ENCODE peak calls at places on chromosomes 6 and 20, in eight cellular contexts. C is sigmoid colon, J is GM12892, H is H1, R is HCT116, Y is spleen, K is vagina, L is breast epithelium. V is an unnamed sample.

GRCh38 chr6:139490482-139490881 is 116.0 kb upstream of the CITED2 start:
- DNase-seq in C (no peak), L (no peak), K (no peak), Y (no peak), J (no peak), H (no peak), R (no peak), V (no peak)

GRCh38 chr6:18978330-18979128 is 591.4 kb downstream of the RNF144B start:
- DNase-seq in H (no peak), L (no peak), R (no peak), J (no peak), Y (no peak), K (no peak), C (no peak), V (peak; percentile 11)

GRCh38 chr6:129748901-129749748 is 39.1 kb upstream of the ARHGAP18 start:
- DNase-seq in J (no peak), C (no peak), R (peak; percentile 86), K (no peak), H (no peak), Y (no peak), L (no peak), V (no peak)

GRCh38 chr6:70673054-70673453 is 5.4 kb downstream of the SMAP1 start:
- DNase-seq in Y (no peak), H (no peak), L (no peak), R (no peak), C (no peak), K (no peak), J (no peak), V (no peak)

GRCh38 chr6:33993091-33993490 is 152.8 kb downstream of the GRM4 start:
- DNase-seq in L (no peak), J (no peak), H (peak; percentile 41), C (no peak), K (no peak), Y (no peak), R (no peak), V (no peak)

GRCh38 chr6:86856937-86857563 is 80.3 kb upstream of the HTR1E start:
- DNase-seq in R (peak; percentile 31), C (no peak), K (no peak), H (peak; percentile 56), J (no peak), Y (no peak), L (no peak), V (peak; percentile 37)

GRCh38 chr20:59723607-59724456 is 119.5 kb downstream of the PHACTR3 start:
- DNase-seq in R (no peak), J (no peak), H (no peak), Y (no peak), K (peak; percentile 62), C (no peak), L (no peak), V (no peak)

GRCh38 chr6:112990971-112991370 is 643.8 kb downstream of the RFPL4B start:
- DNase-seq in J (no peak), H (no peak), K (no peak), Y (no peak), C (no peak), R (no peak), L (no peak), V (no peak)

GRCh38 chr20:46028772-46029371 is at the start of gene SLC12A5:
- DNase-seq in Y (no peak), J (no peak), K (no peak), R (no peak), L (no peak), C (no peak), H (no peak), V (no peak)

GRCh38 chr6:47221565-47221964 is 88.1 kb downstream of the TNFRSF21 start:
- DNase-seq in L (no peak), J (no peak), Y (no peak), K (no peak), C (no peak), R (no peak), H (peak; percentile 70), V (no peak)

GRCh38 chr6:53752856-53753255 is 41.9 kb upstream of the LRRC1 start:
- DNase-seq in L (no peak), C (no peak), J (no peak), K (no peak), Y (no peak), H (no peak), R (no peak), V (no peak)

GRCh38 chr20:61120595-61121515 is 131.2 kb upstream of the CDH4 start:
- DNase-seq in R (no peak), H (peak; percentile 64), Y (no peak), J (no peak), C (no peak), L (peak; percentile 32), K (no peak), V (peak; percentile 26)

GRCh38 chr20:63976980-63977391 is 2.5 kb downstream of the SAMD10 start:
- DNase-seq in L (peak; percentile 16), J (no peak), C (peak; percentile 57), H (no peak), Y (peak; percentile 79), R (no peak), K (no peak), V (no peak)

GRCh38 chr20:63977392-63978276 is 1.8 kb downstream of the SAMD10 start:
- DNase-seq in C (peak; percentile 66), J (no peak), L (no peak), Y (peak; percentile 79), H (no peak), R (no peak), K (no peak), V (no peak)

GRCh38 chr20:63979221-63979548 is 257 bp downstream of the SAMD10 start:
- DNase-seq in C (no peak), J (no peak), K (no peak), L (no peak), H (no peak), R (no peak), Y (no peak), V (no peak)

GRCh38 chr20:63979549-63980316 is at the start of gene SAMD10:
- DNase-seq in C (no peak), J (peak; percentile 73), H (peak; percentile 66), K (no peak), L (no peak), R (no peak), Y (peak; percentile 91), V (no peak)

GRCh38 chr20:63978319-63979220 is 872 bp downstream of the SAMD10 start:
- DNase-seq in L (peak; percentile 69), R (no peak), H (peak; percentile 89), K (no peak), Y (peak; percentile 92), J (peak; percentile 65), C (peak; percentile 85), V (peak; percentile 80)
- TF ChIP-seq POLR2AphosphoS5 in L (no peak), R (peak; percentile 79), H (no peak), K (peak; percentile 56), Y (peak; percentile 80), J (no peak), C (no peak), V (peak; percentile 80)

GRCh38 chr6:31190488-31190887 is 20.0 kb upstream of the POU5F1 start:
- DNase-seq in K (no peak), C (no peak), J (no peak), Y (no peak), R (no peak), H (no peak), L (no peak), V (no peak)

GRCh38 chr6:31187780-31188194 is 17.3 kb upstream of the POU5F1 start:
- DNase-seq in Y (no peak), R (no peak), K (no peak), H (no peak), L (no peak), C (no peak), J (no peak), V (peak; percentile 28)

GRCh38 chr6:31180500-31180899 is 10.0 kb upstream of the POU5F1 start:
- DNase-seq in H (peak; percentile 81), Y (peak; percentile 87), C (peak; percentile 68), K (no peak), R (no peak), J (peak; percentile 63), L (peak; percentile 78), V (no peak)

GRCh38 chr6:31186052-31186734 is 15.7 kb upstream of the POU5F1 start:
- DNase-seq in H (no peak), K (peak; percentile 81), J (no peak), C (peak; percentile 79), Y (peak; percentile 77), L (peak; percentile 79), R (no peak), V (peak; percentile 81)
- TF ChIP-seq POLR2AphosphoS5 in H (no peak), K (peak; percentile 40), J (no peak), C (no peak), Y (peak; percentile 58), L (no peak), R (no peak), V (peak; percentile 63)

GRCh38 chr6:36975231-36976004 is 10.6 kb downstream of the MTCH1 start:
- DNase-seq in K (no peak), H (no peak), L (no peak), Y (peak; percentile 66), R (no peak), C (no peak), J (no peak), V (no peak)

GRCh38 chr6:36976931-36977330 is 9.1 kb downstream of the MTCH1 start:
- DNase-seq in L (no peak), H (no peak), J (no peak), K (no peak), C (no peak), R (no peak), Y (peak; percentile 54), V (no peak)

GRCh38 chr6:36976005-36976261 is 10.1 kb downstream of the MTCH1 start:
- DNase-seq in R (no peak), K (no peak), Y (no peak), H (no peak), L (no peak), J (no peak), C (no peak), V (no peak)

GRCh38 chr6:36977470-36977941 is 8.5 kb downstream of the MTCH1 start:
- DNase-seq in H (no peak), J (peak; percentile 61), C (no peak), L (no peak), R (no peak), K (no peak), Y (peak; percentile 63), V (no peak)

GRCh38 chr6:36976509-36976908 is 9.5 kb downstream of the MTCH1 start:
- DNase-seq in L (no peak), C (no peak), H (no peak), Y (peak; percentile 25), K (no peak), J (no peak), R (no peak), V (no peak)
- TF ChIP-seq POLR2AphosphoS5 in L (no peak), C (no peak), H (no peak), Y (no peak), K (no peak), J (no peak), R (no peak), V (no peak)

GRCh38 chr20:43665466-43666176 is 1.3 kb upstream of the MYBL2 start:
- DNase-seq in C (no peak), Y (peak; percentile 48), J (no peak), R (no peak), L (no peak), K (no peak), H (no peak), V (no peak)

GRCh38 chr20:43662943-43663655 is 3.8 kb upstream of the MYBL2 start:
- DNase-seq in K (no peak), J (no peak), R (no peak), C (no peak), H (no peak), Y (peak; percentile 32), L (no peak), V (no peak)

GRCh38 chr20:43669332-43669731 is 2.4 kb downstream of the MYBL2 start:
- DNase-seq in L (no peak), Y (peak; percentile 34), R (no peak), J (no peak), C (no peak), K (no peak), H (no peak), V (no peak)

GRCh38 chr20:43667341-43668132 is 623 bp downstream of the MYBL2 start:
- DNase-seq in J (peak; percentile 36), K (no peak), R (no peak), C (no peak), H (peak; percentile 68), L (no peak), Y (peak; percentile 83), V (no peak)

GRCh38 chr20:43666376-43667328 is at the start of gene MYBL2:
- DNase-seq in J (peak; percentile 74), H (peak; percentile 84), Y (peak; percentile 93), K (no peak), C (no peak), R (peak; percentile 18), L (no peak), V (no peak)
- TF ChIP-seq POLR2AphosphoS5 in J (peak; percentile 49), H (peak; percentile 90), Y (peak; percentile 80), K (no peak), C (no peak), R (peak; percentile 65), L (no peak), V (no peak)

V was measured in prostate gland.